ENCODE peak calls at places on chromosomes 5 and 9, in eight cellular contexts. One of them, this sample, is unnamed.

GRCh38 chr9:112554516-112554915 is 67.9 kb downstream of the KIAA1958 start:
- DNase-seq in prostate gland: no peak
- DNase-seq in brain microvascular endothelial cell: peak; percentile 57
- DNase-seq in RWPE1: no peak
- DNase-seq in progenitor cell of endocrine pancreas: no peak
- DNase-seq in MCF 10A: no peak
- DNase-seq in neural progenitor cell: no peak
- DNase-seq in GM13976: no peak
- DNase-seq in this sample: no peak

GRCh38 chr5:102139029-102139428 is 157.1 kb downstream of the SLCO4C1 start:
- DNase-seq in neural progenitor cell: no peak
- DNase-seq in GM13976: no peak
- DNase-seq in MCF 10A: no peak
- DNase-seq in prostate gland: no peak
- DNase-seq in brain microvascular endothelial cell: no peak
- DNase-seq in progenitor cell of endocrine pancreas: no peak
- DNase-seq in RWPE1: no peak
- DNase-seq in this sample: no peak

GRCh38 chr5:129174447-129174846 is 79.9 kb downstream of the ISOC1 start:
- DNase-seq in progenitor cell of endocrine pancreas: no peak
- DNase-seq in prostate gland: no peak
- DNase-seq in GM13976: no peak
- DNase-seq in neural progenitor cell: no peak
- DNase-seq in RWPE1: no peak
- DNase-seq in MCF 10A: no peak
- DNase-seq in brain microvascular endothelial cell: no peak
- DNase-seq in this sample: no peak

GRCh38 chr5:93088997-93089396 is 492.0 kb downstream of the NR2F1-AS1 start:
- DNase-seq in GM13976: no peak
- DNase-seq in prostate gland: no peak
- DNase-seq in progenitor cell of endocrine pancreas: no peak
- DNase-seq in brain microvascular endothelial cell: no peak
- DNase-seq in MCF 10A: no peak
- DNase-seq in RWPE1: no peak
- DNase-seq in neural progenitor cell: no peak
- DNase-seq in this sample: no peak

GRCh38 chr5:56070795-56071539 is 76.2 kb upstream of the IL6ST start:
- DNase-seq in neural progenitor cell: no peak
- DNase-seq in brain microvascular endothelial cell: no peak
- DNase-seq in progenitor cell of endocrine pancreas: no peak
- DNase-seq in RWPE1: no peak
- DNase-seq in prostate gland: no peak
- DNase-seq in GM13976: no peak
- DNase-seq in MCF 10A: no peak
- DNase-seq in this sample: no peak

GRCh38 chr5:122170630-122171029 is 41.3 kb downstream of the ZNF474 start:
- DNase-seq in brain microvascular endothelial cell: peak; percentile 67
- DNase-seq in MCF 10A: peak; percentile 81
- DNase-seq in RWPE1: peak; percentile 55
- DNase-seq in GM13976: no peak
- DNase-seq in prostate gland: no peak
- DNase-seq in progenitor cell of endocrine pancreas: no peak
- DNase-seq in neural progenitor cell: peak; percentile 40
- DNase-seq in this sample: no peak

GRCh38 chr9:99682870-99683269 is 138.8 kb upstream of the NR4A3 start:
- DNase-seq in brain microvascular endothelial cell: no peak
- DNase-seq in prostate gland: no peak
- DNase-seq in GM13976: no peak
- DNase-seq in progenitor cell of endocrine pancreas: no peak
- DNase-seq in MCF 10A: no peak
- DNase-seq in neural progenitor cell: no peak
- DNase-seq in RWPE1: no peak
- DNase-seq in this sample: no peak

GRCh38 chr5:7388553-7388952 is 7.4 kb upstream of the ADCY2 start:
- DNase-seq in RWPE1: no peak
- DNase-seq in neural progenitor cell: no peak
- DNase-seq in GM13976: no peak
- DNase-seq in prostate gland: no peak
- DNase-seq in brain microvascular endothelial cell: no peak
- DNase-seq in MCF 10A: no peak
- DNase-seq in progenitor cell of endocrine pancreas: no peak
- DNase-seq in this sample: no peak

GRCh38 chr9:94031946-94032345 is 52.3 kb upstream of the PTPDC1 start:
- DNase-seq in neural progenitor cell: no peak
- DNase-seq in GM13976: no peak
- DNase-seq in RWPE1: no peak
- DNase-seq in MCF 10A: no peak
- DNase-seq in progenitor cell of endocrine pancreas: no peak
- DNase-seq in prostate gland: no peak
- DNase-seq in brain microvascular endothelial cell: no peak
- DNase-seq in this sample: no peak

GRCh38 chr9:86082870-86083269 is 16.5 kb downstream of the GOLM1 start:
- DNase-seq in MCF 10A: no peak
- DNase-seq in neural progenitor cell: no peak
- DNase-seq in brain microvascular endothelial cell: no peak
- DNase-seq in RWPE1: no peak
- DNase-seq in prostate gland: no peak
- DNase-seq in progenitor cell of endocrine pancreas: no peak
- DNase-seq in GM13976: no peak
- DNase-seq in this sample: no peak

GRCh38 chr5:141815051-141815795 is 63.0 kb downstream of the PCDH1 start:
- DNase-seq in GM13976: no peak
- DNase-seq in MCF 10A: no peak
- DNase-seq in brain microvascular endothelial cell: no peak
- DNase-seq in RWPE1: no peak
- DNase-seq in progenitor cell of endocrine pancreas: no peak
- DNase-seq in prostate gland: no peak
- DNase-seq in neural progenitor cell: no peak
- DNase-seq in this sample: no peak

GRCh38 chr5:56319281-56320242 is 86.4 kb upstream of the ANKRD55 start:
- DNase-seq in MCF 10A: peak; percentile 99
- DNase-seq in prostate gland: no peak
- DNase-seq in progenitor cell of endocrine pancreas: no peak
- DNase-seq in RWPE1: peak; percentile 92
- DNase-seq in neural progenitor cell: no peak
- DNase-seq in brain microvascular endothelial cell: no peak
- DNase-seq in GM13976: no peak
- DNase-seq in this sample: no peak

GRCh38 chr5:40976836-40977235 is 67.5 kb downstream of the C7 start:
- DNase-seq in brain microvascular endothelial cell: no peak
- DNase-seq in progenitor cell of endocrine pancreas: no peak
- DNase-seq in prostate gland: no peak
- DNase-seq in RWPE1: no peak
- DNase-seq in neural progenitor cell: no peak
- DNase-seq in GM13976: no peak
- DNase-seq in MCF 10A: no peak
- DNase-seq in this sample: no peak

GRCh38 chr5:14204785-14205321 is 61.7 kb downstream of the TRIO start:
- DNase-seq in neural progenitor cell: no peak
- DNase-seq in GM13976: no peak
- DNase-seq in progenitor cell of endocrine pancreas: no peak
- DNase-seq in MCF 10A: peak; percentile 75
- DNase-seq in brain microvascular endothelial cell: peak; percentile 83
- DNase-seq in prostate gland: peak; percentile 49
- DNase-seq in RWPE1: peak; percentile 51
- DNase-seq in this sample: peak; percentile 56

GRCh38 chr5:138595396-138595795 is 20.2 kb upstream of the HSPA9 start:
- DNase-seq in prostate gland: peak; percentile 16
- DNase-seq in progenitor cell of endocrine pancreas: no peak
- DNase-seq in neural progenitor cell: peak; percentile 50
- DNase-seq in RWPE1: no peak
- DNase-seq in MCF 10A: no peak
- DNase-seq in brain microvascular endothelial cell: no peak
- DNase-seq in GM13976: no peak
- DNase-seq in this sample: no peak

GRCh38 chr5:56037531-56038010 is 42.8 kb upstream of the IL6ST start:
- DNase-seq in progenitor cell of endocrine pancreas: no peak
- DNase-seq in neural progenitor cell: no peak
- DNase-seq in MCF 10A: no peak
- DNase-seq in brain microvascular endothelial cell: no peak
- DNase-seq in prostate gland: no peak
- DNase-seq in GM13976: no peak
- DNase-seq in RWPE1: no peak
- DNase-seq in this sample: no peak

DNA sequence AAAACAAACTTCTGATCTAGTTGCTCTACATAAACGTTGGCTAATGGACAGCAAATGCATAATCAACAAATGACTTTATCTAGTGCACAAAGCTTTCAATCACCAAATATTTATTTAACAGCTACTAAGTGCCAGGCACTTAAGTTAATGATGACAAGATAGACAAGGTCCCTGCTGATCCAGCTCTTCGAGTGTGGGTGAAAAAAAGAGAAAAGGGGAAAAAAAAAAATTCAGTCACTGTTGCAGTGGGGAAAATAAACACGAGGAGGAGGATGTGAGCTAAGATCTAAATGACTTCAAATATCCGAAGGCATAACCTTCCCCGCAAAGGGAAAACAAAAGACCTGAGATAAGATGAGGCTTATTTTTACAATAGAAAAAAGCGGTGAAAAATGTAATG is 9.6 kb downstream of the PSIP1 start:
- DNase-seq in neural progenitor cell: no peak
- DNase-seq in prostate gland: no peak
- DNase-seq in brain microvascular endothelial cell: no peak
- DNase-seq in GM13976: no peak
- DNase-seq in MCF 10A: no peak
- DNase-seq in progenitor cell of endocrine pancreas: no peak
- DNase-seq in RWPE1: no peak
- DNase-seq in this sample: no peak
- TF ChIP-seq CTCF in neural progenitor cell: no peak
- TF ChIP-seq CTCF in prostate gland: no peak
- TF ChIP-seq CTCF in brain microvascular endothelial cell: no peak
- TF ChIP-seq CTCF in GM13976: no peak
- TF ChIP-seq CTCF in MCF 10A: no peak
- TF ChIP-seq CTCF in progenitor cell of endocrine pancreas: no peak
- TF ChIP-seq CTCF in RWPE1: no peak
- TF ChIP-seq CTCF in this sample: no peak

DNA sequence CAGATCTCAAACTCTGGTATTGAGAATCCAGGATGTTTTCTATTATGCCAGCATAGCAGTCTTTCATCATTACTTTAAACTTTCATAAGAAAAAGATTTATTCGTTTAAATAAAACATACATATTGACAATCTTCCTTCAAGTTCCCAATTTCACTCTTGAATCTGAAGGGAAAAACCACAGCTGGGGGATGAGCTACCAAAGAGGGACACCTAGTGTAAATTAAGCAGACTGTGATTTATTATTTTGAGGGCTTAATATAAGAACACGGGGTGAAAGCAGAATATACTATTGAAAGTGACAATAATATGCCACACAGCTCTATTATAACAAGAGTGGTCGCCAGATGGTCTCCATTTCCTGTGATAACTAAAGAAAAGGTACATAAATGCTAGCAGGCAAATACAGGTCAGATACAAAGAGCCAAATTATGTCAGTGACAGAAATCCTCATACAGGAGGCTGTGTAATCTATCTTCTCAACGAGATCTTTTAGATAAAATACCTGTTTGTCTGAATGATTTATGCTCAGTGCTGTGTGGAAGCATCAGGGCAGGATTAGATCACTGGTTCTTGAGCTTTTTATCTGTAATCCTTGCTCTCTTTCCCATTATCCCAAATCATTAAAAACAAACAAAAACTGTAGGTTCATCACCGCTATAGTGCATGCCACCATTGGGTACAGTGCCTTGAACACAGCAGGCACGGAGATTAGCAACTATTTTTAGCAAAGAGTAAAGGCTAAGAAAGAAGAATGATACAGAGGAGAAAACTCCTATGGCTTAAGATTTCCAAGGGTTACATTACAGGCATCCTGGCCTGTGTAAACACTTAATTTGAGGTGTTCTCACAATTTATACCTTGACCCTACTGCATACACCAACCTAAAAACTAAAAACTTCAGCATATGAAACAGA is 116.6 kb downstream of the DROSHA start:
- DNase-seq in GM13976: no peak
- DNase-seq in prostate gland: no peak
- DNase-seq in progenitor cell of endocrine pancreas: no peak
- DNase-seq in RWPE1: no peak
- DNase-seq in MCF 10A: no peak
- DNase-seq in brain microvascular endothelial cell: no peak
- DNase-seq in neural progenitor cell: no peak
- DNase-seq in this sample: no peak
- TF ChIP-seq CTCF in GM13976: no peak
- TF ChIP-seq CTCF in prostate gland: no peak
- TF ChIP-seq CTCF in progenitor cell of endocrine pancreas: no peak
- TF ChIP-seq CTCF in RWPE1: no peak
- TF ChIP-seq CTCF in MCF 10A: no peak
- TF ChIP-seq CTCF in brain microvascular endothelial cell: no peak
- TF ChIP-seq CTCF in neural progenitor cell: no peak
- TF ChIP-seq CTCF in this sample: peak; percentile 13

GRCh38 chr9:92345582-92345981 is 19.8 kb downstream of the CENPP start:
- DNase-seq in MCF 10A: no peak
- DNase-seq in RWPE1: no peak
- DNase-seq in prostate gland: no peak
- DNase-seq in brain microvascular endothelial cell: no peak
- DNase-seq in GM13976: no peak
- DNase-seq in neural progenitor cell: no peak
- DNase-seq in progenitor cell of endocrine pancreas: no peak
- DNase-seq in this sample: no peak

GRCh38 chr9:92341578-92341977 is 15.8 kb downstream of the CENPP start:
- DNase-seq in progenitor cell of endocrine pancreas: no peak
- DNase-seq in GM13976: no peak
- DNase-seq in brain microvascular endothelial cell: no peak
- DNase-seq in prostate gland: no peak
- DNase-seq in neural progenitor cell: no peak
- DNase-seq in MCF 10A: no peak
- DNase-seq in RWPE1: no peak
- DNase-seq in this sample: no peak

DNA sequence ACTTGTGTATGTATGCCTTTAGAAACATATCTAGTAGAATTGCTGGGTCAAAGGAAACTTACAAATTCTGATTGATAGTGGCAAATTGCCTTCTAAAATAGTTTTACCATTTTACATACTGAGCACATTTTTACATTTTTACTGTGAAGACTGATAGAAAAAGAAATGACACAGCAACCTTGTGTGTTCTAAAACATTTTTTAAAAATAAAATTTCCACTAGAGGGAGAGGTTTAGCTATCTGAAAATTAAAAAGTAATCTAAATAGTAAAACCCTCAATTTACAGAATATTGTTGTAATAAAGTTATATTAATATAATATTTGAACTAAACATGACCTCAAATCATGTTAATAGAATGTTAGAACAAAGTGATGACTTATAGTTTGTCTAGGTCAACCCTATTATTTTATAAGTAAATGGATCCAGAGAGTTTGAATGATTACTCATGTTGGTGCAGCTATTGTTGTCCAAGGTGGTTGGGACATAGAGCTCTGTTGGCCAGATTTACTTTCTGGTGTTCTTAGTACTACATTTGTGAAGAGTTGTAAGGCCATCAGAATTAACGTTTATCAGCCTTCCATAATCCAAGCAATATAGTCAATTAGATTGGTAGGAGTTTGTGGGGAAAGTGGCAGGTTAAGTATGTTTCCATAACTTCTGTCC is 17.2 kb downstream of the CENPP start:
- DNase-seq in prostate gland: no peak
- DNase-seq in MCF 10A: no peak
- DNase-seq in neural progenitor cell: no peak
- DNase-seq in RWPE1: peak; percentile 34
- DNase-seq in brain microvascular endothelial cell: no peak
- DNase-seq in GM13976: no peak
- DNase-seq in progenitor cell of endocrine pancreas: no peak
- DNase-seq in this sample: no peak
- TF ChIP-seq CTCF in prostate gland: peak; percentile 20
- TF ChIP-seq CTCF in MCF 10A: peak; percentile 32
- TF ChIP-seq CTCF in neural progenitor cell: no peak
- TF ChIP-seq CTCF in RWPE1: peak; percentile 40
- TF ChIP-seq CTCF in brain microvascular endothelial cell: no peak
- TF ChIP-seq CTCF in GM13976: no peak
- TF ChIP-seq CTCF in progenitor cell of endocrine pancreas: no peak
- TF ChIP-seq CTCF in this sample: peak; percentile 17

GRCh38 chr5:4058899-4059298 is 463.3 kb downstream of the IRX1 start:
- DNase-seq in brain microvascular endothelial cell: no peak
- DNase-seq in MCF 10A: peak; percentile 31
- DNase-seq in RWPE1: peak; percentile 1
- DNase-seq in prostate gland: no peak
- DNase-seq in GM13976: no peak
- DNase-seq in progenitor cell of endocrine pancreas: no peak
- DNase-seq in neural progenitor cell: no peak
- DNase-seq in this sample: no peak
- TF ChIP-seq CTCF in brain microvascular endothelial cell: no peak
- TF ChIP-seq CTCF in MCF 10A: no peak
- TF ChIP-seq CTCF in RWPE1: no peak
- TF ChIP-seq CTCF in prostate gland: no peak
- TF ChIP-seq CTCF in GM13976: no peak
- TF ChIP-seq CTCF in progenitor cell of endocrine pancreas: no peak
- TF ChIP-seq CTCF in neural progenitor cell: no peak
- TF ChIP-seq CTCF in this sample: no peak

This sample was measured in AG09319.